ENCODE peak calls at places on chromosomes 1 and 21, in nine cellular contexts. X is T-helper 22 cell; E is Panc1; T is uterus; A is glutamatergic neuron; B is 8988T; M is ACHN; C is ELR; K is stimulated activated CD4-positive, alpha-beta T cell treated with anti-CD3 and anti-CD28 coated beads, TNF-alpha, amount 100 ng/mL, for 1 hour. W is an unnamed sample.

GRCh38 chr1:64228181-64228957 is 24.9 kb downstream of the UBE2U start:
- DNase-seq in X (no peak), E (no peak), T (no peak), A (no peak), B (no peak), M (no peak), C (peak; percentile 33), K (no peak), W (peak; percentile 56)

GRCh38 chr1:38062361-38063288 is 16.0 kb upstream of the POU3F1 start:
- DNase-seq in X (no peak), E (no peak), T (no peak), A (no peak), B (no peak), M (no peak), C (no peak), K (no peak), W (no peak)

GRCh38 chr1:55445416-55445815 is 230.3 kb upstream of the USP24 start:
- DNase-seq in X (no peak), E (no peak), T (no peak), A (no peak), B (no peak), M (no peak), C (no peak), K (no peak), W (no peak)

GRCh38 chr1:31412732-31413404 is at the start of gene SERINC2:
- DNase-seq in X (no peak), E (no peak), T (no peak), A (no peak), B (peak; percentile 59), M (peak; percentile 10), C (peak; percentile 36), K (peak; percentile 7), W (peak; percentile 61)

GRCh38 chr1:43241352-43241953 is 28.3 kb upstream of the TMEM125 start:
- DNase-seq in X (no peak), E (no peak), T (no peak), A (no peak), B (peak; percentile 26), M (peak; percentile 17), C (peak; percentile 80), K (no peak), W (peak; percentile 60)

GRCh38 chr1:179881642-179882252 is 338 bp upstream of the TOR1AIP1 start:
- DNase-seq in X (no peak), E (peak; percentile 77), T (peak; percentile 89), A (no peak), B (no peak), M (peak; percentile 93), C (peak; percentile 89), K (no peak), W (no peak)

GRCh38 chr1:48062353-48062752 is 65.2 kb upstream of the TRABD2B start:
- DNase-seq in X (no peak), E (no peak), T (no peak), A (no peak), B (no peak), M (peak; percentile 76), C (no peak), K (no peak), W (no peak)

GRCh38 chr1:240104662-240105061 is 13.0 kb downstream of the FMN2 start:
- DNase-seq in X (no peak), E (no peak), T (no peak), A (no peak), B (no peak), M (no peak), C (peak; percentile 63), K (no peak), W (no peak)

GRCh38 chr1:12478612-12478985 is 139.4 kb downstream of the DHRS3 start:
- DNase-seq in X (no peak), E (no peak), T (peak; percentile 44), A (no peak), B (no peak), M (no peak), C (no peak), K (no peak), W (no peak)

GRCh38 chr1:110035236-110035752 is 870 bp downstream of the STRIP1 start:
- DNase-seq in X (no peak), E (no peak), T (no peak), A (no peak), B (no peak), M (no peak), C (peak; percentile 51), K (no peak), W (peak; percentile 56)

GRCh38 chr1:33137800-33138199 is 44.0 kb downstream of the TRIM62 start:
- DNase-seq in X (no peak), E (no peak), T (no peak), A (peak; percentile 82), B (no peak), M (no peak), C (peak; percentile 54), K (no peak), W (no peak)

GRCh38 chr1:24086466-24086865 is 25.5 kb downstream of the MYOM3 start:
- DNase-seq in X (no peak), E (no peak), T (no peak), A (no peak), B (no peak), M (no peak), C (no peak), K (no peak), W (no peak)

GRCh38 chr1:180253585-180254495 is 23.8 kb downstream of the LHX4 start:
- DNase-seq in X (no peak), E (no peak), T (no peak), A (no peak), B (no peak), M (no peak), C (no peak), K (no peak), W (no peak)

GRCh38 chr1:205677152-205677551 is 3.2 kb downstream of the SLC45A3 start:
- DNase-seq in X (no peak), E (no peak), T (no peak), A (no peak), B (no peak), M (no peak), C (no peak), K (no peak), W (no peak)

GRCh38 chr1:161820914-161821313 is 54.8 kb downstream of the ATF6 start:
- DNase-seq in X (no peak), E (no peak), T (no peak), A (no peak), B (no peak), M (no peak), C (no peak), K (no peak), W (no peak)

GRCh38 chr1:245837741-245838140 is 669.3 kb downstream of the SMYD3 start:
- DNase-seq in X (no peak), E (no peak), T (no peak), A (no peak), B (no peak), M (peak; percentile 42), C (peak; percentile 72), K (no peak), W (peak; percentile 5)

GRCh38 chr21:45590726-45591618 is 48.7 kb upstream of the SLC19A1 start:
- DNase-seq in X (peak; percentile 43), E (no peak), T (peak; percentile 29), A (no peak), B (peak; percentile 33), M (no peak), C (no peak), K (peak; percentile 55), W (peak; percentile 5)

W was measured in mammary epithelial cell.